ENCODE peak calls at places on chromosome 21, in eight cellular contexts. S is K562, X is IMR-90, G is HCT116, L is A549, T is HepG2, H is GM12878, B is SK-N-SH. F is an unnamed sample.

GRCh38 chr21:44353200-44353970 is at the start of gene TRPM2:
- DNase-seq in S (no peak), X (no peak), G (no peak), L (no peak), T (no peak), H (no peak), B (no peak), F (no peak)

GRCh38 chr21:40067751-40068150 is 200.5 kb downstream of the PCP4 start:
- DNase-seq in S (no peak), X (no peak), G (no peak), L (no peak), T (no peak), H (no peak), B (no peak), F (no peak)

GRCh38 chr21:26385721-26386120 is 187.4 kb downstream of the CYYR1 start:
- DNase-seq in S (no peak), X (no peak), G (no peak), L (no peak), T (no peak), H (no peak), B (no peak), F (no peak)

GRCh38 chr21:45309069-45309521 is 21.4 kb upstream of the POFUT2 start:
- DNase-seq in S (peak), X (peak), G (no peak), L (peak), T (peak), H (no peak), B (peak), F (peak)

GRCh38 chr21:38365521-38365920 is 108.7 kb downstream of the KCNJ15 start:
- DNase-seq in S (no peak), X (no peak), G (no peak), L (no peak), T (no peak), H (no peak), B (no peak), F (no peak)

GRCh38 chr21:40490408-40490807 is 356.6 kb downstream of the DSCAM start:
- DNase-seq in S (no peak), X (no peak), G (no peak), L (no peak), T (no peak), H (no peak), B (no peak), F (no peak)

GRCh38 chr21:42852925-42853570 is 26.3 kb downstream of the WDR4 start:
- DNase-seq in S (no peak), X (no peak), G (no peak), L (no peak), T (no peak), H (no peak), B (no peak), F (no peak)

GRCh38 chr21:46084041-46084561 is 13.8 kb upstream of the COL6A2 start:
- DNase-seq in S (no peak), X (no peak), G (no peak), L (no peak), T (no peak), H (no peak), B (no peak), F (no peak)

GRCh38 chr21:42721341-42721824 is 68.0 kb downstream of the PDE9A start:
- DNase-seq in S (no peak), X (no peak), G (no peak), L (no peak), T (peak), H (no peak), B (no peak), F (no peak)

GRCh38 chr21:44436111-44436611 is 19.1 kb upstream of the LRRC3 start:
- DNase-seq in S (no peak), X (no peak), G (no peak), L (no peak), T (no peak), H (no peak), B (no peak), F (no peak)

GRCh38 chr21:43323244-43324005 is 103.5 kb downstream of the SIK1 start:
- DNase-seq in S (no peak), X (no peak), G (no peak), L (no peak), T (no peak), H (no peak), B (no peak), F (no peak)

GRCh38 chr21:34319585-34319984 is 44.2 kb upstream of the KCNE2 start:
- DNase-seq in S (no peak), X (no peak), G (no peak), L (no peak), T (no peak), H (no peak), B (no peak), F (no peak)

GRCh38 chr21:34348890-34349519 is 14.8 kb upstream of the KCNE2 start:
- DNase-seq in S (no peak), X (no peak), G (no peak), L (no peak), T (no peak), H (no peak), B (no peak), F (no peak)

GRCh38 chr21:37601915-37602314 is 235.3 kb downstream of the DYRK1A start:
- DNase-seq in S (no peak), X (no peak), G (no peak), L (no peak), T (no peak), H (no peak), B (no peak), F (no peak)

GRCh38 chr21:25360593-25360992 is 246.7 kb downstream of the MRPL39 start:
- DNase-seq in S (no peak), X (no peak), G (no peak), L (no peak), T (no peak), H (no peak), B (no peak), F (no peak)

GRCh38 chr21:38439957-38440356 is 58.3 kb downstream of the ERG start:
- DNase-seq in S (no peak), X (no peak), G (no peak), L (no peak), T (no peak), H (no peak), B (no peak), F (no peak)

GRCh38 chr21:37452222-37452621 is 85.6 kb downstream of the DYRK1A start:
- DNase-seq in S (no peak), X (peak), G (no peak), L (no peak), T (no peak), H (no peak), B (peak), F (no peak)

GRCh38 chr21:29657228-29657989 is 282.4 kb downstream of the GRIK1 start:
- DNase-seq in S (peak), X (no peak), G (no peak), L (no peak), T (peak), H (no peak), B (no peak), F (no peak)

GRCh38 chr21:38878394-38879179 is 72.9 kb downstream of the ETS2 start:
- DNase-seq in S (no peak), X (no peak), G (no peak), L (no peak), T (no peak), H (no peak), B (no peak), F (no peak)

GRCh38 chr21:28991861-28992525 is 684 bp downstream of the LTN1 start:
- DNase-seq in S (peak), X (no peak), G (no peak), L (no peak), T (peak), H (no peak), B (no peak), F (no peak)

GRCh38 chr21:31449912-31450535 is 106.0 kb upstream of the TIAM1 start:
- DNase-seq in S (no peak), X (no peak), G (no peak), L (no peak), T (no peak), H (no peak), B (no peak), F (no peak)

GRCh38 chr21:30315701-30316100 is 4.4 kb downstream of the KRTAP26-1 start:
- DNase-seq in S (no peak), X (no peak), G (no peak), L (no peak), T (no peak), H (no peak), B (no peak), F (no peak)

GRCh38 chr21:31520506-31521163 is 138.9 kb upstream of the SOD1 start:
- DNase-seq in S (no peak), X (peak), G (no peak), L (no peak), T (no peak), H (no peak), B (no peak), F (no peak)

GRCh38 chr21:23131177-23131576 is 2133.0 kb downstream of the NCAM2 start:
- DNase-seq in S (no peak), X (no peak), G (no peak), L (no peak), T (no peak), H (no peak), B (no peak), F (no peak)

GRCh38 chr21:43640437-43640836 is 18.9 kb downstream of the HSF2BP start:
- DNase-seq in S (no peak), X (no peak), G (no peak), L (no peak), T (no peak), H (no peak), B (no peak), F (no peak)

GRCh38 chr21:43345746-43346409 is 81.1 kb downstream of the SIK1 start:
- DNase-seq in S (peak), X (peak), G (no peak), L (no peak), T (peak), H (no peak), B (no peak), F (no peak)

GRCh38 chr21:29753216-29753615 is 186.6 kb downstream of the GRIK1 start:
- DNase-seq in S (no peak), X (no peak), G (no peak), L (no peak), T (no peak), H (no peak), B (no peak), F (no peak)

GRCh38 chr21:31503939-31504338 is 155.6 kb upstream of the SOD1 start:
- DNase-seq in S (no peak), X (no peak), G (no peak), L (no peak), T (no peak), H (no peak), B (no peak), F (no peak)

GRCh38 chr21:28636988-28637691 is 355.5 kb downstream of the LTN1 start:
- DNase-seq in S (no peak), X (peak), G (no peak), L (no peak), T (no peak), H (no peak), B (no peak), F (no peak)

GRCh38 chr21:45104560-45104959 is 30.2 kb downstream of the ADARB1 start:
- DNase-seq in S (no peak), X (no peak), G (no peak), L (no peak), T (no peak), H (no peak), B (peak), F (no peak)

GRCh38 chr21:44441581-44442265 is 13.6 kb upstream of the LRRC3 start:
- DNase-seq in S (no peak), X (no peak), G (no peak), L (no peak), T (no peak), H (no peak), B (no peak), F (no peak)

GRCh38 chr21:25872271-25872670 is 137.5 kb downstream of the GABPA start:
- DNase-seq in S (no peak), X (no peak), G (no peak), L (no peak), T (no peak), H (no peak), B (no peak), F (no peak)

GRCh38 chr21:46120301-46121285 is 22.7 kb downstream of the COL6A2 start:
- DNase-seq in S (no peak), X (no peak), G (no peak), L (no peak), T (no peak), H (no peak), B (peak), F (no peak)

GRCh38 chr21:26846036-26846931 is 1.1 kb upstream of the ADAMTS1 start:
- DNase-seq in S (no peak), X (peak), G (no peak), L (no peak), T (no peak), H (no peak), B (peak), F (no peak)

GRCh38 chr21:32814528-32814927 is 43.0 kb upstream of the PAXBP1 start:
- DNase-seq in S (no peak), X (no peak), G (no peak), L (no peak), T (no peak), H (no peak), B (no peak), F (no peak)

GRCh38 chr21:32806810-32807386 is 35.3 kb upstream of the PAXBP1 start:
- DNase-seq in S (no peak), X (peak), G (no peak), L (no peak), T (no peak), H (no peak), B (no peak), F (no peak)

GRCh38 chr21:32813265-32813903 is 41.8 kb upstream of the PAXBP1 start:
- DNase-seq in S (no peak), X (no peak), G (no peak), L (no peak), T (no peak), H (no peak), B (no peak), F (no peak)

GRCh38 chr21:32807717-32808380 is 36.3 kb upstream of the PAXBP1 start:
- DNase-seq in S (no peak), X (peak), G (no peak), L (no peak), T (no peak), H (no peak), B (no peak), F (no peak)

GRCh38 chr21:32812035-32812434 is 40.5 kb upstream of the PAXBP1 start:
- DNase-seq in S (no peak), X (peak), G (no peak), L (no peak), T (no peak), H (no peak), B (no peak), F (no peak)
- TF ChIP-seq RAD21 in S (no peak), X (no peak), G (no peak), L (no peak), T (no peak), H (no peak), B (no peak), F (no peak)

DNA sequence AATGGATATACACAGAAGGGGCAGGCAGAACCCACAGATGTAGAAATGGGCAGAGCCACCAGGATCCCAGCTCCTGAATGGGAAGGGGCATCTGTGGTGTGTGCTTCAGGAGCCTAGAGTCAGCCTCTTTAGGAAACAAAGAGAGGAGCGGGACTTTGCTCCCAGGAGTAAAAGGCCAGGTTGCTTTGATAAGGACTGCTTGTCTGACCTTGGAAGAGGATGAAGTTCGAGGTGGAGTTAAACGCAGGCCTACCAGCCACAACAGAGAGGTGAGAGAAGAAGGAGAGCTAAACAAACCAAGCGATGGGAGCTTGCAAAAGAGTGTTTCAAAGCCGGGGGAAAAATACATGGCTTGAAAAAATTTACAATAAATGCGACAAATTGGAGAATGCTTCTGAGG is 49.9 kb upstream of the TMPRSS2 start:
- DNase-seq in S (no peak), X (no peak), G (no peak), L (no peak), T (peak), H (no peak), B (no peak), F (no peak)
- H3K4me3 ChIP-seq in S (no peak), X (no peak), G (no peak), L (no peak), T (no peak), H (no peak), B (no peak), F (no peak)

DNA sequence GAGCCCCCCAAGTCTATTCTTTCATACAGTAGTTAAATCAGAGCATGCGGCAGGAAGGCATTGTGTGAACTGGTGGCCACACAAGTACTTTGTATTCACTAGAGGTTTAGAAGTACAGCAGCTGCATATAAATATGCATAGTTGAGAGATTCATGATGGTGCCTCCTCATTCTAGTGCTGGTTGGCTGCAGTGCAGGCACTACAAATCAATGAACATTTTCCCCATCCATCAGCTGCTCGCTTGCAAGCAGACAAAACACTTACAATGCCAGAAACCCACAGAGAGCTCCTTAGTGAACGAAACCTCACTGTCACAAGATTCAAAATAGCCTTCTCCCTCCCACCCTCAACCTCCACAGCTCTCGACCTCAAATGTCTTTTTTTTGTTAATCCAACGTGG is 726.2 kb downstream of the USP25 start:
- DNase-seq in S (no peak), X (no peak), G (no peak), L (no peak), T (no peak), H (no peak), B (no peak), F (no peak)
- TF ChIP-seq RAD21 in S (no peak), X (no peak), G (no peak), L (no peak), T (no peak), H (no peak), B (no peak), F (no peak)

DNA sequence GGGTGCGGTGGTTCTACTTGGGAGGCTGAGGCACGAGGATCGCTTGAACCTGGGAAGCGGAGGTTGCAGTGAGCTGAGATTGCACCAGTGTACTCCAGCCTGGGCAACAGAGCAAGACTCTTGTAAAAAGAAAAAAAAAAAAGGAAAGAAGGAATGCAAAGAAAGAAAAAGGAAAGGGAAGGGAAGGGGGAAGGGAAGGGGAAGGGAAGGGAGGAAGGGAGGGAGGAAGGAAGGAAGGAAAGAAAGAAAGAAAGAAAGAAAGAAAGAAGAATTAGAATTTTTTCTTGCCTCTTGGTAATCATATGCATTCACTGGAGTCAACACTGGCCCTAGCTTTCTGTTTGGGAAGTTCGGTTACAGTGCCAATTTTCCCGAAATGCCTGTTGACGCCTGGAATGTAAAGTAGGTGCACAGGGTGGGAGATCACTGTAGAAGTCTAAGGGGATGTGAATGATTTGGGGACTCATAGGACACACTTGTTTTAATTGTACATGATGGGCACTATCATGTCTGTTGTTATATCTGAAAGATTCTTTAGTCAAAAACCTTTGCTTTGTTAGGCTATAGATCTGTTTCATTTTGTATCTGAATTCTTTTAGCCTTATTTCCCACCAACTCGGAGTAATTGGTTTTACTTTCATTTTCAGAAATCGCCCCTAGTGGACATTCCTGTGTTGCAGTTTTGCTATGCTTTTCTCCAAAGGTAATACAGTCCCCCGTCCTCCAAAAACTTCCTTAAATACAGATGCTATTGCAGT is 59.8 kb upstream of the MORC3 start:
- DNase-seq in S (peak), X (peak), G (peak), L (peak), T (peak), H (peak), B (peak), F (no peak)
- H3K4me3 ChIP-seq in S (peak), X (peak), G (peak), L (peak), T (peak), H (peak), B (peak), F (no peak)

F was measured in H1.